ENCODE peak calls at places on chromosomes 5 and 9, in seven cellular contexts. V is IMR-90, X is mesenchymal stem cell, H is H9, T is trophoblast cell, E is neuronal stem cell, I is H1. J is an unnamed sample. For H3K27me3, the result is how much of the 10 kb centered on the place peaks cover.

GRCh38 chr5:72985719-72986118 is 29.9 kb downstream of the FCHO2 start:
- DNase-seq in T (no peak), X (no peak), H (no peak), E (no peak), V (no peak), I (no peak), J (no peak)

GRCh38 chr5:116576043-116576713 is 1.6 kb upstream of the SEMA6A start:
- DNase-seq in I (peak), H (peak), T (peak), E (peak), V (peak), X (peak), J (peak)

GRCh38 chr5:69276422-69277174 is 41.9 kb downstream of the CDK7 start:
- DNase-seq in E (no peak), I (no peak), H (no peak), X (peak), T (peak), V (peak), J (no peak)

GRCh38 chr5:99019254-99019653 is 90.4 kb upstream of the CHD1 start:
- DNase-seq in T (peak), I (no peak), H (no peak), X (peak), E (no peak), V (no peak), J (no peak)

GRCh38 chr5:169547508-169547907 is 36.1 kb upstream of the SPDL1 start:
- DNase-seq in V (peak), X (no peak), T (no peak), E (no peak), I (no peak), H (no peak), J (peak)

GRCh38 chr5:60586307-60586901 is 113.6 kb downstream of the DEPDC1B start:
- DNase-seq in H (no peak), E (no peak), I (no peak), X (peak), V (peak), T (no peak), J (peak)

GRCh38 chr5:94276056-94276455 is 342.3 kb downstream of the KIAA0825 start:
- DNase-seq in X (no peak), H (no peak), V (no peak), T (no peak), I (no peak), E (no peak), J (no peak)

GRCh38 chr5:3622961-3623360 is 27.3 kb downstream of the IRX1 start:
- DNase-seq in E (no peak), T (no peak), I (no peak), V (no peak), X (no peak), H (no peak), J (no peak)

GRCh38 chr5:52674815-52675545 is 112.7 kb upstream of the ITGA1 start:
- DNase-seq in T (no peak), I (no peak), X (peak), H (no peak), E (no peak), V (peak), J (no peak)

GRCh38 chr9:97831843-97832636 is 21.0 kb upstream of the FOXE1 start:
- DNase-seq in V (no peak), H (no peak), X (no peak), T (no peak), I (no peak), E (no peak), J (no peak)

GRCh38 chr5:82018462-82018861 is 46.6 kb downstream of the ATG10 start:
- DNase-seq in X (peak), E (peak), H (no peak), T (no peak), V (peak), I (no peak), J (no peak)

GRCh38 chr5:151739395-151739794 is 19.0 kb downstream of the ATOX1 start:
- DNase-seq in I (no peak), X (no peak), V (no peak), H (no peak), E (no peak), T (no peak), J (peak)

GRCh38 chr5:83564069-83564749 is 92.7 kb downstream of the VCAN start:
- DNase-seq in I (no peak), X (peak), H (no peak), E (peak), V (peak), T (no peak), J (peak)

GRCh38 chr5:134103397-134103796 is 11.1 kb upstream of the TCF7 start:
- DNase-seq in I (no peak), V (no peak), E (no peak), T (no peak), X (no peak), H (no peak), J (no peak)

GRCh38 chr9:88791105-88791805 is 200.0 kb upstream of the S1PR3 start:
- DNase-seq in X (peak), T (no peak), I (peak), V (peak), E (no peak), H (no peak), J (no peak)

GRCh38 chr9:7009065-7009464 is 251.3 kb downstream of the KDM4C start:
- DNase-seq in X (no peak), T (no peak), I (no peak), V (no peak), H (no peak), E (no peak), J (no peak)

GRCh38 chr5:50595199-50595598 is 71.2 kb upstream of the PARP8 start:
- DNase-seq in V (peak), I (no peak), E (no peak), T (peak), H (no peak), X (peak), J (no peak)

GRCh38 chr9:130237071-130237470 is 28.5 kb upstream of the HMCN2 start:
- DNase-seq in I (no peak), H (no peak), T (no peak), X (peak), V (no peak), E (no peak), J (no peak)

GRCh38 chr9:14342746-14343145 is 28.8 kb upstream of the NFIB start:
- DNase-seq in E (no peak), T (no peak), X (no peak), H (no peak), V (no peak), I (no peak), J (no peak)

GRCh38 chr5:162221884-162222283 is 154.3 kb downstream of the GABRG2 start:
- DNase-seq in V (no peak), E (no peak), H (no peak), X (no peak), I (no peak), T (no peak), J (no peak)

GRCh38 chr5:176640616-176641015 is 6.7 kb upstream of the TSPAN17 start:
- DNase-seq in I (no peak), E (no peak), X (no peak), H (no peak), V (no peak), T (no peak), J (no peak)

GRCh38 chr9:24582363-24583126 is 36.8 kb upstream of the IZUMO3 start:
- DNase-seq in H (no peak), T (no peak), X (no peak), E (no peak), I (no peak), V (no peak), J (no peak)

GRCh38 chr5:14663734-14664269 is 716 bp upstream of the OTULIN start:
- DNase-seq in H (no peak), I (no peak), T (no peak), E (no peak), X (no peak), V (no peak), J (peak)

GRCh38 chr9:20028192-20028848 is 239.5 kb upstream of the SLC24A2 start:
- DNase-seq in T (no peak), X (no peak), H (no peak), V (no peak), E (no peak), I (no peak), J (no peak)

GRCh38 chr9:114263853-114264510 is 58.9 kb upstream of the ORM1 start:
- DNase-seq in V (no peak), E (peak), H (peak), I (peak), T (no peak), X (peak), J (peak)

GRCh38 chr5:501833-502184 is 22.4 kb downstream of the SLC9A3 start:
- DNase-seq in V (no peak), H (no peak), I (no peak), E (no peak), T (no peak), X (no peak), J (no peak)
- H3K27me3 ChIP-seq in V (under half), H (under half), I (under half), E (under half), T (under half), X (half or more), J (under half)

GRCh38 chr5:38165435-38165834 is 92.9 kb upstream of the EGFLAM start:
- DNase-seq in H (no peak), X (no peak), I (no peak), T (no peak), E (no peak), V (no peak), J (no peak)
- H4K8ac ChIP-seq in H (no peak), X (no peak), I (no peak), T (no peak), E (no peak), V (no peak), J (no peak)

GRCh38 chr5:132066871-132067270 is 6.4 kb downstream of the IL3 start:
- DNase-seq in V (no peak), H (no peak), E (no peak), I (no peak), T (no peak), X (no peak), J (no peak)
- H3K4me2 ChIP-seq in V (no peak), H (no peak), E (no peak), I (no peak), T (no peak), X (no peak), J (no peak)

GRCh38 chr9:126647585-126648110 is 33.9 kb downstream of the LMX1B start:
- DNase-seq in X (no peak), E (no peak), H (no peak), I (no peak), V (no peak), T (no peak), J (no peak)

GRCh38 chr9:126652140-126652558 is 38.4 kb downstream of the LMX1B start:
- DNase-seq in T (no peak), V (no peak), E (no peak), H (no peak), I (no peak), X (no peak), J (peak)

GRCh38 chr9:126649477-126649876 is 35.7 kb downstream of the LMX1B start:
- DNase-seq in V (no peak), E (no peak), T (no peak), X (no peak), H (no peak), I (no peak), J (no peak)

GRCh38 chr9:126650404-126650804 is 36.7 kb downstream of the LMX1B start:
- DNase-seq in H (no peak), I (no peak), E (no peak), V (no peak), T (no peak), X (no peak), J (no peak)

GRCh38 chr9:126650830-126651341 is 37.2 kb downstream of the LMX1B start:
- DNase-seq in E (no peak), I (no peak), X (no peak), H (no peak), T (no peak), V (no peak), J (no peak)
- H3K27me3 ChIP-seq in E (under half), I (under half), X (half or more), H (under half), T (under half), V (half or more), J (under half)

DNA sequence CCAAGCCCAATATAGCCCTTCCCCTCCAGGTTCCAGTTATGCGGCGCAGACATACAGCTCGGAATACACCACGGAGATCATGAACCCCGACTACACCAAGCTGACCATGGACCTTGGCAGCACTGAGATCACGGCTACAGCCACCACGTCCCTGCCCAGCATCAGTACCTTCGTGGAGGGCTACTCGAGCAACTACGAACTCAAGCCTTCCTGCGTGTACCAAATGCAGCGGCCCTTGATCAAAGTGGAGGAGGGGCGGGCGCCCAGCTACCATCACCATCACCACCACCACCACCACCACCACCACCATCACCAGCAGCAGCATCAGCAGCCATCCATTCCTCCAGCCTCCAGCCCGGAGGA is 6.3 kb downstream of the NR4A3 start:
- DNase-seq in T (no peak), H (no peak), I (no peak), E (no peak), V (no peak), X (peak), J (no peak)
- H4K8ac ChIP-seq in T (no peak), H (no peak), I (peak), E (no peak), V (no peak), X (no peak), J (no peak)

DNA sequence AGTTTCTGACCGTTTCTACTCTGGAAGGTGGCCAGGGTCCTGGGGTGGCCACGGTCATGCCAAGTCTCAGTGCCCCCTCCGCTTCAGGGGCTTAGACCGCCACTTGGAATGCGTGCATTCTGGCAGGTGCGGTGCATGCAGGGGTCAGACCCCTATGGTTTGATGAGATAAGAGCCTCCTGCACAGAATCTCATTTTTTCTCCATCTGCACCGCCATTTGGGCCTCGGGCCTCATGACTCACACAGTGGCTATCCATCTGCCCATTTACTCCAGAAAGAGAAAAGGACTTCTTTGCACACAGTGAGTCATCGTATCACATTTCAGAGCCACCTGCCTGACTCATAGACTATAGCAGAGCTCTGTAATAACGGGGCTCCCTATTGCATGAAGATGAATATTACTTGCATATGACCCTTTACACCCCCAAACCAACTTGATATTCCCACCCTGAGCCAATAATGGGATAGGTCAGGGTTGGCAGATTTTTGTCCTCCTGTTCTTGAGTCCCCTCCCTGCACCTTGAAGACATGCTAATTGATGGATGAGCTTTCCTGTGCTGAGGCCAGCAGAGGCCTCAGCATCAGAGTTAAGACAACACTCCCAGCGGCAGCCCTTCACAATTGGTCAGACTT is 157.4 kb downstream of the NR3C1 start:
- DNase-seq in T (peak), H (no peak), E (no peak), I (no peak), X (peak), V (peak), J (no peak)
- H3K4me2 ChIP-seq in T (no peak), H (no peak), E (no peak), I (no peak), X (no peak), V (no peak), J (no peak)

GRCh38 chr9:13064676-13065075 is 214.8 kb downstream of the MPDZ start:
- DNase-seq in V (no peak), X (no peak), E (no peak), T (no peak), H (no peak), I (no peak), J (no peak)
- H3K27me3 ChIP-seq in V (under half), X (under half), E (under half), T (under half), H (under half), I (under half), J (under half)

GRCh38 chr5:148934895-148935400 is 108.5 kb downstream of the ADRB2 start:
- DNase-seq in I (peak), X (no peak), E (no peak), V (peak), H (no peak), T (no peak), J (no peak)
- H4K8ac ChIP-seq in I (peak), X (no peak), E (no peak), V (no peak), H (no peak), T (no peak), J (no peak)

J was measured in mesendoderm.